ENCODE peak calls at places on chromosomes 6 and 20, in six cellular contexts. One of them, this sample, is unnamed.

GRCh38 chr6:135576055-135576454 is 78.5 kb upstream of the AHI1 start:
- DNase-seq in myocyte: peak
- DNase-seq in HCT116: no peak
- DNase-seq in AG08395: peak
- DNase-seq in NCI-H1092: peak
- DNase-seq in heart right ventricle: no peak
- DNase-seq in this sample: no peak

GRCh38 chr6:24495516-24495847 is 713 bp downstream of the ALDH5A1 start:
- DNase-seq in myocyte: peak
- DNase-seq in heart right ventricle: peak
- DNase-seq in NCI-H1092: no peak
- DNase-seq in AG08395: no peak
- DNase-seq in HCT116: peak
- DNase-seq in this sample: peak

GRCh38 chr20:47464380-47465101 is 37.1 kb upstream of the NCOA3 start:
- DNase-seq in HCT116: peak
- DNase-seq in myocyte: peak
- DNase-seq in AG08395: peak
- DNase-seq in heart right ventricle: peak
- DNase-seq in NCI-H1092: no peak
- DNase-seq in this sample: no peak

GRCh38 chr6:45310118-45310788 is 17.9 kb upstream of the RUNX2 start:
- DNase-seq in heart right ventricle: no peak
- DNase-seq in HCT116: no peak
- DNase-seq in NCI-H1092: no peak
- DNase-seq in AG08395: no peak
- DNase-seq in myocyte: peak
- DNase-seq in this sample: no peak

GRCh38 chr6:49607391-49607982 is 29.2 kb downstream of the RHAG start:
- DNase-seq in HCT116: no peak
- DNase-seq in heart right ventricle: no peak
- DNase-seq in NCI-H1092: no peak
- DNase-seq in AG08395: no peak
- DNase-seq in myocyte: no peak
- DNase-seq in this sample: no peak

GRCh38 chr6:36793913-36794703 is 45.1 kb downstream of the CPNE5 start:
- DNase-seq in myocyte: no peak
- DNase-seq in NCI-H1092: no peak
- DNase-seq in heart right ventricle: no peak
- DNase-seq in AG08395: no peak
- DNase-seq in HCT116: no peak
- DNase-seq in this sample: no peak

GRCh38 chr6:38773338-38773737 is 58.2 kb downstream of the DNAH8 start:
- DNase-seq in HCT116: peak
- DNase-seq in AG08395: no peak
- DNase-seq in NCI-H1092: no peak
- DNase-seq in heart right ventricle: no peak
- DNase-seq in myocyte: peak
- DNase-seq in this sample: no peak

GRCh38 chr6:153625089-153625488 is 414.0 kb upstream of the OPRM1 start:
- DNase-seq in HCT116: no peak
- DNase-seq in myocyte: no peak
- DNase-seq in AG08395: no peak
- DNase-seq in heart right ventricle: peak
- DNase-seq in NCI-H1092: no peak
- DNase-seq in this sample: no peak

GRCh38 chr6:36109092-36109491 is 21.2 kb upstream of the MAPK13 start:
- DNase-seq in HCT116: no peak
- DNase-seq in heart right ventricle: no peak
- DNase-seq in myocyte: peak
- DNase-seq in NCI-H1092: no peak
- DNase-seq in AG08395: no peak
- DNase-seq in this sample: no peak

GRCh38 chr6:148238713-148239112 is 103.9 kb upstream of the SASH1 start:
- DNase-seq in myocyte: no peak
- DNase-seq in NCI-H1092: no peak
- DNase-seq in heart right ventricle: no peak
- DNase-seq in AG08395: no peak
- DNase-seq in HCT116: no peak
- DNase-seq in this sample: no peak

GRCh38 chr6:35727206-35727934 is 9.5 kb upstream of the ARMC12 start:
- DNase-seq in myocyte: peak
- DNase-seq in AG08395: peak
- DNase-seq in heart right ventricle: peak
- DNase-seq in HCT116: no peak
- DNase-seq in NCI-H1092: peak
- DNase-seq in this sample: peak

GRCh38 chr6:42914546-42914945 is 1.3 kb upstream of the PTCRA start:
- DNase-seq in heart right ventricle: no peak
- DNase-seq in AG08395: no peak
- DNase-seq in NCI-H1092: no peak
- DNase-seq in myocyte: no peak
- DNase-seq in HCT116: no peak
- DNase-seq in this sample: no peak

GRCh38 chr6:9540534-9541126 is 874.2 kb downstream of the TFAP2A start:
- DNase-seq in HCT116: peak
- DNase-seq in AG08395: peak
- DNase-seq in heart right ventricle: no peak
- DNase-seq in myocyte: peak
- DNase-seq in NCI-H1092: no peak
- DNase-seq in this sample: no peak

GRCh38 chr6:48369100-48369499 is 258.1 kb upstream of the PTCHD4 start:
- DNase-seq in NCI-H1092: no peak
- DNase-seq in myocyte: no peak
- DNase-seq in HCT116: no peak
- DNase-seq in heart right ventricle: no peak
- DNase-seq in AG08395: no peak
- DNase-seq in this sample: no peak

GRCh38 chr6:46090115-46091079 is 39.4 kb upstream of the ENPP4 start:
- DNase-seq in myocyte: peak
- DNase-seq in NCI-H1092: peak
- DNase-seq in heart right ventricle: peak
- DNase-seq in AG08395: peak
- DNase-seq in HCT116: peak
- DNase-seq in this sample: peak

GRCh38 chr6:152089992-152090391 is 282.5 kb downstream of the ESR1 start:
- DNase-seq in myocyte: peak
- DNase-seq in AG08395: peak
- DNase-seq in heart right ventricle: no peak
- DNase-seq in NCI-H1092: no peak
- DNase-seq in HCT116: no peak
- DNase-seq in this sample: no peak

GRCh38 chr6:134169881-134170486 is 117.6 kb upstream of the SLC2A12 start:
- DNase-seq in HCT116: no peak
- DNase-seq in heart right ventricle: peak
- DNase-seq in myocyte: no peak
- DNase-seq in AG08395: no peak
- DNase-seq in NCI-H1092: no peak
- DNase-seq in this sample: no peak

GRCh38 chr6:84967389-84967788 is 203.0 kb upstream of the TBX18 start:
- DNase-seq in AG08395: peak
- DNase-seq in myocyte: peak
- DNase-seq in NCI-H1092: peak
- DNase-seq in HCT116: peak
- DNase-seq in heart right ventricle: no peak
- DNase-seq in this sample: no peak

GRCh38 chr6:107021786-107022185 is 6.2 kb upstream of the MTRES1 start:
- DNase-seq in heart right ventricle: no peak
- DNase-seq in HCT116: no peak
- DNase-seq in NCI-H1092: no peak
- DNase-seq in myocyte: no peak
- DNase-seq in AG08395: no peak
- DNase-seq in this sample: no peak

GRCh38 chr6:89612121-89612520 is 26.4 kb downstream of the LYRM2 start:
- DNase-seq in myocyte: peak
- DNase-seq in AG08395: no peak
- DNase-seq in NCI-H1092: no peak
- DNase-seq in HCT116: no peak
- DNase-seq in heart right ventricle: no peak
- DNase-seq in this sample: no peak

GRCh38 chr6:38512211-38512610 is 127.5 kb downstream of the BTBD9 start:
- DNase-seq in HCT116: no peak
- DNase-seq in heart right ventricle: no peak
- DNase-seq in myocyte: no peak
- DNase-seq in AG08395: no peak
- DNase-seq in NCI-H1092: no peak
- DNase-seq in this sample: no peak

GRCh38 chr20:24651171-24651972 is 181.9 kb downstream of the SYNDIG1 start:
- DNase-seq in NCI-H1092: no peak
- DNase-seq in myocyte: peak
- DNase-seq in heart right ventricle: no peak
- DNase-seq in HCT116: no peak
- DNase-seq in AG08395: peak
- DNase-seq in this sample: no peak

GRCh38 chr20:18258126-18258860 is 30.0 kb upstream of the ZNF133 start:
- DNase-seq in NCI-H1092: no peak
- DNase-seq in AG08395: peak
- DNase-seq in heart right ventricle: no peak
- DNase-seq in HCT116: no peak
- DNase-seq in myocyte: no peak
- DNase-seq in this sample: no peak